ENCODE peak calls at places on chromosome 6, in seven cellular contexts. One of them, this sample, is unnamed.
A peak's percentile ranks its signal among the peaks of the same experiment; 100 is the strongest.

GRCh38 chr6:130482645-130483390 is 117.0 kb downstream of the TMEM200A start:
- DNase-seq in left ventricle myocardium inferior: no peak
- DNase-seq in non-pigmented ciliary epithelial cell: peak; percentile 79
- DNase-seq in HTR-8/SVneo: peak; percentile 8
- DNase-seq in GM12865: no peak
- DNase-seq in ELR: peak; percentile 83
- DNase-seq in stimulated activated CD8-positive, alpha-beta memory T cell treated with anti-CD3 and anti-CD28 coated beads, Interleukin-2, amount 100 ng/mL, for 1 hour: no peak
- DNase-seq in this sample: peak; percentile 29

GRCh38 chr6:91708534-91708933 is 1121.7 kb upstream of the MAP3K7 start:
- DNase-seq in left ventricle myocardium inferior: no peak
- DNase-seq in non-pigmented ciliary epithelial cell: no peak
- DNase-seq in HTR-8/SVneo: no peak
- DNase-seq in GM12865: no peak
- DNase-seq in ELR: no peak
- DNase-seq in stimulated activated CD8-positive, alpha-beta memory T cell treated with anti-CD3 and anti-CD28 coated beads, Interleukin-2, amount 100 ng/mL, for 1 hour: no peak
- DNase-seq in this sample: no peak

GRCh38 chr6:149493697-149494334 is 9.0 kb upstream of the ZC3H12D start:
- DNase-seq in left ventricle myocardium inferior: no peak
- DNase-seq in non-pigmented ciliary epithelial cell: no peak
- DNase-seq in HTR-8/SVneo: no peak
- DNase-seq in GM12865: no peak
- DNase-seq in ELR: no peak
- DNase-seq in stimulated activated CD8-positive, alpha-beta memory T cell treated with anti-CD3 and anti-CD28 coated beads, Interleukin-2, amount 100 ng/mL, for 1 hour: no peak
- DNase-seq in this sample: no peak

GRCh38 chr6:50655848-50656453 is 57.4 kb upstream of the TFAP2D start:
- DNase-seq in left ventricle myocardium inferior: no peak
- DNase-seq in non-pigmented ciliary epithelial cell: no peak
- DNase-seq in HTR-8/SVneo: peak; percentile 1
- DNase-seq in GM12865: peak; percentile 20
- DNase-seq in ELR: peak; percentile 22
- DNase-seq in stimulated activated CD8-positive, alpha-beta memory T cell treated with anti-CD3 and anti-CD28 coated beads, Interleukin-2, amount 100 ng/mL, for 1 hour: no peak
- DNase-seq in this sample: peak; percentile 50

GRCh38 chr6:112971651-112972050 is 624.5 kb downstream of the RFPL4B start:
- DNase-seq in left ventricle myocardium inferior: no peak
- DNase-seq in non-pigmented ciliary epithelial cell: no peak
- DNase-seq in HTR-8/SVneo: no peak
- DNase-seq in GM12865: no peak
- DNase-seq in ELR: no peak
- DNase-seq in stimulated activated CD8-positive, alpha-beta memory T cell treated with anti-CD3 and anti-CD28 coated beads, Interleukin-2, amount 100 ng/mL, for 1 hour: no peak
- DNase-seq in this sample: no peak

GRCh38 chr6:84350397-84350796 is 123.0 kb upstream of the CEP162 start:
- DNase-seq in left ventricle myocardium inferior: no peak
- DNase-seq in non-pigmented ciliary epithelial cell: no peak
- DNase-seq in HTR-8/SVneo: no peak
- DNase-seq in GM12865: no peak
- DNase-seq in ELR: no peak
- DNase-seq in stimulated activated CD8-positive, alpha-beta memory T cell treated with anti-CD3 and anti-CD28 coated beads, Interleukin-2, amount 100 ng/mL, for 1 hour: no peak
- DNase-seq in this sample: peak; percentile 31

GRCh38 chr6:148109732-148110131 is 232.9 kb upstream of the SASH1 start:
- DNase-seq in left ventricle myocardium inferior: no peak
- DNase-seq in non-pigmented ciliary epithelial cell: no peak
- DNase-seq in HTR-8/SVneo: no peak
- DNase-seq in GM12865: no peak
- DNase-seq in ELR: no peak
- DNase-seq in stimulated activated CD8-positive, alpha-beta memory T cell treated with anti-CD3 and anti-CD28 coated beads, Interleukin-2, amount 100 ng/mL, for 1 hour: no peak
- DNase-seq in this sample: no peak

GRCh38 chr6:156262014-156262413 is 515.2 kb upstream of the ARID1B start:
- DNase-seq in left ventricle myocardium inferior: no peak
- DNase-seq in non-pigmented ciliary epithelial cell: no peak
- DNase-seq in HTR-8/SVneo: no peak
- DNase-seq in GM12865: no peak
- DNase-seq in ELR: no peak
- DNase-seq in stimulated activated CD8-positive, alpha-beta memory T cell treated with anti-CD3 and anti-CD28 coated beads, Interleukin-2, amount 100 ng/mL, for 1 hour: no peak
- DNase-seq in this sample: no peak

GRCh38 chr6:63441266-63441956 is 121.6 kb upstream of the LGSN start:
- DNase-seq in left ventricle myocardium inferior: no peak
- DNase-seq in non-pigmented ciliary epithelial cell: no peak
- DNase-seq in HTR-8/SVneo: no peak
- DNase-seq in GM12865: peak; percentile 63
- DNase-seq in ELR: no peak
- DNase-seq in stimulated activated CD8-positive, alpha-beta memory T cell treated with anti-CD3 and anti-CD28 coated beads, Interleukin-2, amount 100 ng/mL, for 1 hour: no peak
- DNase-seq in this sample: no peak

GRCh38 chr6:161458199-161458598 is 184.3 kb upstream of the AGPAT4 start:
- DNase-seq in left ventricle myocardium inferior: no peak
- DNase-seq in non-pigmented ciliary epithelial cell: no peak
- DNase-seq in HTR-8/SVneo: no peak
- DNase-seq in GM12865: no peak
- DNase-seq in ELR: no peak
- DNase-seq in stimulated activated CD8-positive, alpha-beta memory T cell treated with anti-CD3 and anti-CD28 coated beads, Interleukin-2, amount 100 ng/mL, for 1 hour: no peak
- DNase-seq in this sample: no peak

GRCh38 chr6:16523550-16524379 is 237.5 kb downstream of the ATXN1 start:
- DNase-seq in left ventricle myocardium inferior: no peak
- DNase-seq in non-pigmented ciliary epithelial cell: peak; percentile 96
- DNase-seq in HTR-8/SVneo: peak; percentile 42
- DNase-seq in GM12865: no peak
- DNase-seq in ELR: peak; percentile 78
- DNase-seq in stimulated activated CD8-positive, alpha-beta memory T cell treated with anti-CD3 and anti-CD28 coated beads, Interleukin-2, amount 100 ng/mL, for 1 hour: no peak
- DNase-seq in this sample: peak; percentile 96

GRCh38 chr6:85600713-85601313 is 7.2 kb upstream of the SNX14 start:
- DNase-seq in left ventricle myocardium inferior: no peak
- DNase-seq in non-pigmented ciliary epithelial cell: no peak
- DNase-seq in HTR-8/SVneo: no peak
- DNase-seq in GM12865: no peak
- DNase-seq in ELR: no peak
- DNase-seq in stimulated activated CD8-positive, alpha-beta memory T cell treated with anti-CD3 and anti-CD28 coated beads, Interleukin-2, amount 100 ng/mL, for 1 hour: no peak
- DNase-seq in this sample: no peak

GRCh38 chr6:111417181-111417585 is 65.8 kb downstream of the REV3L start:
- DNase-seq in left ventricle myocardium inferior: no peak
- DNase-seq in non-pigmented ciliary epithelial cell: no peak
- DNase-seq in HTR-8/SVneo: no peak
- DNase-seq in GM12865: no peak
- DNase-seq in ELR: no peak
- DNase-seq in stimulated activated CD8-positive, alpha-beta memory T cell treated with anti-CD3 and anti-CD28 coated beads, Interleukin-2, amount 100 ng/mL, for 1 hour: no peak
- DNase-seq in this sample: peak; percentile 62

GRCh38 chr6:134604014-134604676 is 286.2 kb upstream of the SGK1 start:
- DNase-seq in left ventricle myocardium inferior: no peak
- DNase-seq in non-pigmented ciliary epithelial cell: no peak
- DNase-seq in HTR-8/SVneo: no peak
- DNase-seq in GM12865: no peak
- DNase-seq in ELR: no peak
- DNase-seq in stimulated activated CD8-positive, alpha-beta memory T cell treated with anti-CD3 and anti-CD28 coated beads, Interleukin-2, amount 100 ng/mL, for 1 hour: no peak
- DNase-seq in this sample: no peak

GRCh38 chr6:82555801-82556200 is 192.2 kb downstream of the TPBG start:
- DNase-seq in left ventricle myocardium inferior: no peak
- DNase-seq in non-pigmented ciliary epithelial cell: no peak
- DNase-seq in HTR-8/SVneo: peak; percentile 12
- DNase-seq in GM12865: no peak
- DNase-seq in ELR: peak; percentile 85
- DNase-seq in stimulated activated CD8-positive, alpha-beta memory T cell treated with anti-CD3 and anti-CD28 coated beads, Interleukin-2, amount 100 ng/mL, for 1 hour: no peak
- DNase-seq in this sample: peak; percentile 29

GRCh38 chr6:151832710-151833109 is 25.2 kb downstream of the ESR1 start:
- DNase-seq in left ventricle myocardium inferior: no peak
- DNase-seq in non-pigmented ciliary epithelial cell: no peak
- DNase-seq in HTR-8/SVneo: no peak
- DNase-seq in GM12865: no peak
- DNase-seq in ELR: no peak
- DNase-seq in stimulated activated CD8-positive, alpha-beta memory T cell treated with anti-CD3 and anti-CD28 coated beads, Interleukin-2, amount 100 ng/mL, for 1 hour: no peak
- DNase-seq in this sample: no peak

GRCh38 chr6:13813621-13814175 is 659 bp downstream of the MCUR1 start:
- DNase-seq in left ventricle myocardium inferior: peak; percentile 61
- DNase-seq in non-pigmented ciliary epithelial cell: peak; percentile 3
- DNase-seq in HTR-8/SVneo: peak; percentile 65
- DNase-seq in GM12865: no peak
- DNase-seq in ELR: peak; percentile 80
- DNase-seq in stimulated activated CD8-positive, alpha-beta memory T cell treated with anti-CD3 and anti-CD28 coated beads, Interleukin-2, amount 100 ng/mL, for 1 hour: no peak
- DNase-seq in this sample: peak; percentile 75

GRCh38 chr6:31222496-31222895 is 49.4 kb downstream of the HLA-C start:
- DNase-seq in left ventricle myocardium inferior: no peak
- DNase-seq in non-pigmented ciliary epithelial cell: no peak
- DNase-seq in HTR-8/SVneo: no peak
- DNase-seq in GM12865: peak; percentile 30
- DNase-seq in ELR: no peak
- DNase-seq in stimulated activated CD8-positive, alpha-beta memory T cell treated with anti-CD3 and anti-CD28 coated beads, Interleukin-2, amount 100 ng/mL, for 1 hour: no peak
- DNase-seq in this sample: no peak

GRCh38 chr6:161218222-161218621 is 55.6 kb downstream of the AGPAT4 start:
- DNase-seq in left ventricle myocardium inferior: no peak
- DNase-seq in non-pigmented ciliary epithelial cell: no peak
- DNase-seq in HTR-8/SVneo: no peak
- DNase-seq in GM12865: no peak
- DNase-seq in ELR: peak; percentile 24
- DNase-seq in stimulated activated CD8-positive, alpha-beta memory T cell treated with anti-CD3 and anti-CD28 coated beads, Interleukin-2, amount 100 ng/mL, for 1 hour: no peak
- DNase-seq in this sample: no peak

GRCh38 chr6:152671146-152671545 is 26.6 kb upstream of the MYCT1 start:
- DNase-seq in left ventricle myocardium inferior: no peak
- DNase-seq in non-pigmented ciliary epithelial cell: no peak
- DNase-seq in HTR-8/SVneo: no peak
- DNase-seq in GM12865: no peak
- DNase-seq in ELR: peak; percentile 50
- DNase-seq in stimulated activated CD8-positive, alpha-beta memory T cell treated with anti-CD3 and anti-CD28 coated beads, Interleukin-2, amount 100 ng/mL, for 1 hour: no peak
- DNase-seq in this sample: peak; percentile 52

GRCh38 chr6:161246725-161247124 is 27.1 kb downstream of the AGPAT4 start:
- DNase-seq in left ventricle myocardium inferior: no peak
- DNase-seq in non-pigmented ciliary epithelial cell: no peak
- DNase-seq in HTR-8/SVneo: no peak
- DNase-seq in GM12865: no peak
- DNase-seq in ELR: no peak
- DNase-seq in stimulated activated CD8-positive, alpha-beta memory T cell treated with anti-CD3 and anti-CD28 coated beads, Interleukin-2, amount 100 ng/mL, for 1 hour: no peak
- DNase-seq in this sample: no peak

GRCh38 chr6:139534472-139535115 is 160.1 kb upstream of the CITED2 start:
- DNase-seq in left ventricle myocardium inferior: no peak
- DNase-seq in non-pigmented ciliary epithelial cell: no peak
- DNase-seq in HTR-8/SVneo: no peak
- DNase-seq in GM12865: peak; percentile 15
- DNase-seq in ELR: no peak
- DNase-seq in stimulated activated CD8-positive, alpha-beta memory T cell treated with anti-CD3 and anti-CD28 coated beads, Interleukin-2, amount 100 ng/mL, for 1 hour: no peak
- DNase-seq in this sample: no peak

GRCh38 chr6:166553563-166554271 is 32.8 kb downstream of the RAMACL start:
- DNase-seq in left ventricle myocardium inferior: peak; percentile 50
- DNase-seq in non-pigmented ciliary epithelial cell: no peak
- DNase-seq in HTR-8/SVneo: no peak
- DNase-seq in GM12865: no peak
- DNase-seq in ELR: peak; percentile 76
- DNase-seq in stimulated activated CD8-positive, alpha-beta memory T cell treated with anti-CD3 and anti-CD28 coated beads, Interleukin-2, amount 100 ng/mL, for 1 hour: no peak
- DNase-seq in this sample: peak; percentile 99

GRCh38 chr6:108744996-108745395 is 103.2 kb upstream of the ARMC2 start:
- DNase-seq in left ventricle myocardium inferior: no peak
- DNase-seq in non-pigmented ciliary epithelial cell: no peak
- DNase-seq in HTR-8/SVneo: no peak
- DNase-seq in GM12865: no peak
- DNase-seq in ELR: no peak
- DNase-seq in stimulated activated CD8-positive, alpha-beta memory T cell treated with anti-CD3 and anti-CD28 coated beads, Interleukin-2, amount 100 ng/mL, for 1 hour: no peak
- DNase-seq in this sample: no peak

GRCh38 chr6:53059648-53060589 is 5.3 kb upstream of the FBXO9 start:
- DNase-seq in left ventricle myocardium inferior: no peak
- DNase-seq in non-pigmented ciliary epithelial cell: no peak
- DNase-seq in HTR-8/SVneo: no peak
- DNase-seq in GM12865: no peak
- DNase-seq in ELR: peak; percentile 24
- DNase-seq in stimulated activated CD8-positive, alpha-beta memory T cell treated with anti-CD3 and anti-CD28 coated beads, Interleukin-2, amount 100 ng/mL, for 1 hour: no peak
- DNase-seq in this sample: peak; percentile 15

GRCh38 chr6:142324111-142324510 is 22.3 kb downstream of the ADGRG6 start:
- DNase-seq in left ventricle myocardium inferior: no peak
- DNase-seq in non-pigmented ciliary epithelial cell: no peak
- DNase-seq in HTR-8/SVneo: no peak
- DNase-seq in GM12865: no peak
- DNase-seq in ELR: no peak
- DNase-seq in stimulated activated CD8-positive, alpha-beta memory T cell treated with anti-CD3 and anti-CD28 coated beads, Interleukin-2, amount 100 ng/mL, for 1 hour: no peak
- DNase-seq in this sample: no peak

GRCh38 chr6:6003334-6004146 is 3.2 kb downstream of the NRN1 start:
- DNase-seq in left ventricle myocardium inferior: no peak
- DNase-seq in non-pigmented ciliary epithelial cell: no peak
- DNase-seq in HTR-8/SVneo: no peak
- DNase-seq in GM12865: peak; percentile 41
- DNase-seq in ELR: peak; percentile 5
- DNase-seq in stimulated activated CD8-positive, alpha-beta memory T cell treated with anti-CD3 and anti-CD28 coated beads, Interleukin-2, amount 100 ng/mL, for 1 hour: no peak
- DNase-seq in this sample: peak; percentile 77